ENCODE peak calls at places on chromosomes 13 and 19, in four cellular contexts. One of them, this sample, is unnamed.
A peak's percentile ranks its signal among the peaks of the same experiment; 100 is the strongest.

GRCh38 chr13:25111557-25111956 is 15.6 kb downstream of the PABPC3 start:
- DNase-seq in lower lobe of right lung: no peak
- DNase-seq in mesenchymal stem cell: no peak
- DNase-seq in heart right ventricle: no peak
- DNase-seq in this sample: no peak

GRCh38 chr19:16141043-16141442 is 2.4 kb upstream of the HSH2D start:
- DNase-seq in lower lobe of right lung: no peak
- DNase-seq in mesenchymal stem cell: no peak
- DNase-seq in heart right ventricle: no peak
- DNase-seq in this sample: no peak

GRCh38 chr19:45103200-45103624 is 10.2 kb downstream of the PPP1R37 start:
- DNase-seq in lower lobe of right lung: peak; percentile 65
- DNase-seq in mesenchymal stem cell: no peak
- DNase-seq in heart right ventricle: no peak
- DNase-seq in this sample: peak; percentile 74

GRCh38 chr19:33819875-33820781 is 23.5 kb downstream of the KCTD15 start:
- DNase-seq in lower lobe of right lung: peak; percentile 93
- DNase-seq in mesenchymal stem cell: peak; percentile 61
- DNase-seq in heart right ventricle: peak; percentile 84
- DNase-seq in this sample: peak; percentile 69

GRCh38 chr13:65999441-65999840 is 1230.7 kb downstream of the PCDH9 start:
- DNase-seq in lower lobe of right lung: no peak
- DNase-seq in mesenchymal stem cell: no peak
- DNase-seq in heart right ventricle: no peak
- DNase-seq in this sample: no peak

GRCh38 chr19:6018786-6019185 is 40.8 kb upstream of the RANBP3 start:
- DNase-seq in lower lobe of right lung: peak; percentile 37
- DNase-seq in mesenchymal stem cell: no peak
- DNase-seq in heart right ventricle: no peak
- DNase-seq in this sample: peak; percentile 37

GRCh38 chr19:28397311-28397710 is 815.6 kb downstream of the UQCRFS1 start:
- DNase-seq in lower lobe of right lung: no peak
- DNase-seq in mesenchymal stem cell: no peak
- DNase-seq in heart right ventricle: no peak
- DNase-seq in this sample: no peak

GRCh38 chr13:51733656-51734334 is 70.2 kb downstream of the DHRS12 start:
- DNase-seq in lower lobe of right lung: no peak
- DNase-seq in mesenchymal stem cell: peak; percentile 41
- DNase-seq in heart right ventricle: no peak
- DNase-seq in this sample: no peak

GRCh38 chr13:32889986-32890565 is 126.1 kb upstream of the KL start:
- DNase-seq in lower lobe of right lung: no peak
- DNase-seq in mesenchymal stem cell: peak; percentile 28
- DNase-seq in heart right ventricle: no peak
- DNase-seq in this sample: no peak

GRCh38 chr19:44745386-44745831 is 3.1 kb upstream of the BCL3 start:
- DNase-seq in lower lobe of right lung: no peak
- DNase-seq in mesenchymal stem cell: peak; percentile 90
- DNase-seq in heart right ventricle: peak; percentile 79
- DNase-seq in this sample: no peak

GRCh38 chr19:3375221-3376088 is 9.1 kb downstream of the NFIC start:
- DNase-seq in lower lobe of right lung: peak; percentile 72
- DNase-seq in mesenchymal stem cell: peak; percentile 45
- DNase-seq in heart right ventricle: peak; percentile 84
- DNase-seq in this sample: peak; percentile 26

GRCh38 chr19:45890877-45891276 is 4.9 kb upstream of the IRF2BP1 start:
- DNase-seq in lower lobe of right lung: no peak
- DNase-seq in mesenchymal stem cell: no peak
- DNase-seq in heart right ventricle: no peak
- DNase-seq in this sample: no peak

GRCh38 chr19:50633973-50634372 is 5.7 kb downstream of the SYT3 start:
- DNase-seq in lower lobe of right lung: no peak
- DNase-seq in mesenchymal stem cell: no peak
- DNase-seq in heart right ventricle: no peak
- DNase-seq in this sample: no peak

GRCh38 chr13:30924321-30924720 is 8.1 kb upstream of the TEX26 start:
- DNase-seq in lower lobe of right lung: no peak
- DNase-seq in mesenchymal stem cell: no peak
- DNase-seq in heart right ventricle: no peak
- DNase-seq in this sample: no peak

GRCh38 chr19:16111160-16111908 is at the start of gene RAB8A:
- DNase-seq in lower lobe of right lung: peak; percentile 99
- DNase-seq in mesenchymal stem cell: peak; percentile 99
- DNase-seq in heart right ventricle: peak; percentile 99
- DNase-seq in this sample: peak; percentile 100

GRCh38 chr13:107675847-107676550 is 539.3 kb downstream of the LIG4 start:
- DNase-seq in lower lobe of right lung: no peak
- DNase-seq in mesenchymal stem cell: no peak
- DNase-seq in heart right ventricle: no peak
- DNase-seq in this sample: no peak

GRCh38 chr13:30156826-30157615 is 150.3 kb downstream of the KATNAL1 start:
- DNase-seq in lower lobe of right lung: no peak
- DNase-seq in mesenchymal stem cell: no peak
- DNase-seq in heart right ventricle: no peak
- DNase-seq in this sample: no peak

GRCh38 chr19:39765091-39766076 is 13.3 kb upstream of the LEUTX start:
- DNase-seq in lower lobe of right lung: peak; percentile 43
- DNase-seq in mesenchymal stem cell: peak; percentile 60
- DNase-seq in heart right ventricle: no peak
- DNase-seq in this sample: peak; percentile 25

GRCh38 chr13:32390484-32390883 is 37.4 kb downstream of the N4BP2L1 start:
- DNase-seq in lower lobe of right lung: no peak
- DNase-seq in mesenchymal stem cell: no peak
- DNase-seq in heart right ventricle: no peak
- DNase-seq in this sample: no peak

GRCh38 chr13:41428155-41428554 is 29.2 kb upstream of the RGCC start:
- DNase-seq in lower lobe of right lung: peak; percentile 46
- DNase-seq in mesenchymal stem cell: no peak
- DNase-seq in heart right ventricle: peak; percentile 28
- DNase-seq in this sample: no peak

GRCh38 chr13:40370662-40371061 is 295.8 kb downstream of the FOXO1 start:
- DNase-seq in lower lobe of right lung: no peak
- DNase-seq in mesenchymal stem cell: no peak
- DNase-seq in heart right ventricle: no peak
- DNase-seq in this sample: no peak

GRCh38 chr13:85772379-85772778 is 26.8 kb downstream of the SLITRK6 start:
- DNase-seq in lower lobe of right lung: no peak
- DNase-seq in mesenchymal stem cell: peak; percentile 28
- DNase-seq in heart right ventricle: no peak
- DNase-seq in this sample: no peak

GRCh38 chr13:111661776-111662175 is 341.3 kb downstream of the TEX29 start:
- DNase-seq in lower lobe of right lung: no peak
- DNase-seq in mesenchymal stem cell: no peak
- DNase-seq in heart right ventricle: no peak
- DNase-seq in this sample: no peak

GRCh38 chr13:94535775-94536174 is 56.3 kb upstream of the DCT start:
- DNase-seq in lower lobe of right lung: no peak
- DNase-seq in mesenchymal stem cell: no peak
- DNase-seq in heart right ventricle: no peak
- DNase-seq in this sample: no peak

GRCh38 chr19:11012507-11012906 is 51.7 kb downstream of the SMARCA4 start:
- DNase-seq in lower lobe of right lung: no peak
- DNase-seq in mesenchymal stem cell: no peak
- DNase-seq in heart right ventricle: no peak
- DNase-seq in this sample: no peak

GRCh38 chr19:11008111-11008510 is 47.3 kb downstream of the SMARCA4 start:
- DNase-seq in lower lobe of right lung: no peak
- DNase-seq in mesenchymal stem cell: no peak
- DNase-seq in heart right ventricle: no peak
- DNase-seq in this sample: no peak

GRCh38 chr19:11005521-11005920 is 44.7 kb downstream of the SMARCA4 start:
- DNase-seq in lower lobe of right lung: no peak
- DNase-seq in mesenchymal stem cell: no peak
- DNase-seq in heart right ventricle: no peak
- DNase-seq in this sample: no peak

GRCh38 chr19:11010041-11010440 is 49.2 kb downstream of the SMARCA4 start:
- DNase-seq in lower lobe of right lung: no peak
- DNase-seq in mesenchymal stem cell: no peak
- DNase-seq in heart right ventricle: no peak
- DNase-seq in this sample: no peak

GRCh38 chr19:11007376-11007775 is 46.5 kb downstream of the SMARCA4 start:
- DNase-seq in lower lobe of right lung: no peak
- DNase-seq in mesenchymal stem cell: no peak
- DNase-seq in heart right ventricle: no peak
- DNase-seq in this sample: no peak
- H3K27ac ChIP-seq in lower lobe of right lung: no peak overlapping the region
- H3K27ac ChIP-seq in mesenchymal stem cell: no peak overlapping the region
- H3K27ac ChIP-seq in heart right ventricle: no peak overlapping the region
- H3K27ac ChIP-seq in this sample: no peak overlapping the region

DNA sequence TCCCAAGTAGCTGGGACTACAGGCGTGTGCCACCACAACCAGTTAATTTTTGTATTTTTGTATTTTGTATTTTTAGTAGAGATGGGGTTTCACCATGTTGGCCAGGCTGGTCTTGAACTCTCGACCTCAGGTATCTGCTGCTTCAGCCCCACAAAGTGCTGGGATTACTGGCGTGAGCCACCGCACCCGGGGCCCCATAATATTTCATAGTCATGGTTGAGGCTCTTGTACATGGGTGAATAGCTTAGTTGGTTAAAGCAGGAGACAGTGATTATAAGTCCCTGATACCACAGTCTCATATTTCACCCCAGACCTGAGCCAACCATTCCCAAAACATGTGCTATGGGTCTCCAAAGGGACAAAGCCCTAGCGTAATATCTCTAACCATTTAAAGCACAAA is 26.1 kb downstream of the MBNL2 start:
- DNase-seq in lower lobe of right lung: no peak
- DNase-seq in mesenchymal stem cell: no peak
- DNase-seq in heart right ventricle: no peak
- DNase-seq in this sample: no peak
- H3K4me1 ChIP-seq in lower lobe of right lung: peaks cover 63% of the 10 kb centered on the region
- H3K4me1 ChIP-seq in mesenchymal stem cell: peaks cover 3% of the 10 kb centered on the region
- H3K4me1 ChIP-seq in heart right ventricle: peaks cover 7% of the 10 kb centered on the region
- H3K4me1 ChIP-seq in this sample: peaks cover 14% of the 10 kb centered on the region

GRCh38 chr19:10820173-10820572 is 15.8 kb downstream of the TMED1 start:
- DNase-seq in lower lobe of right lung: no peak
- DNase-seq in mesenchymal stem cell: no peak
- DNase-seq in heart right ventricle: no peak
- DNase-seq in this sample: no peak

GRCh38 chr19:10819124-10820060 is 16.6 kb downstream of the TMED1 start:
- DNase-seq in lower lobe of right lung: no peak
- DNase-seq in mesenchymal stem cell: no peak
- DNase-seq in heart right ventricle: no peak
- DNase-seq in this sample: no peak

GRCh38 chr19:10817291-10818038 is 18.5 kb downstream of the TMED1 start:
- DNase-seq in lower lobe of right lung: no peak
- DNase-seq in mesenchymal stem cell: peak; percentile 67
- DNase-seq in heart right ventricle: peak; percentile 49
- DNase-seq in this sample: no peak

GRCh38 chr19:10816691-10817090 is 19.3 kb downstream of the TMED1 start:
- DNase-seq in lower lobe of right lung: no peak
- DNase-seq in mesenchymal stem cell: no peak
- DNase-seq in heart right ventricle: no peak
- DNase-seq in this sample: no peak

DNA sequence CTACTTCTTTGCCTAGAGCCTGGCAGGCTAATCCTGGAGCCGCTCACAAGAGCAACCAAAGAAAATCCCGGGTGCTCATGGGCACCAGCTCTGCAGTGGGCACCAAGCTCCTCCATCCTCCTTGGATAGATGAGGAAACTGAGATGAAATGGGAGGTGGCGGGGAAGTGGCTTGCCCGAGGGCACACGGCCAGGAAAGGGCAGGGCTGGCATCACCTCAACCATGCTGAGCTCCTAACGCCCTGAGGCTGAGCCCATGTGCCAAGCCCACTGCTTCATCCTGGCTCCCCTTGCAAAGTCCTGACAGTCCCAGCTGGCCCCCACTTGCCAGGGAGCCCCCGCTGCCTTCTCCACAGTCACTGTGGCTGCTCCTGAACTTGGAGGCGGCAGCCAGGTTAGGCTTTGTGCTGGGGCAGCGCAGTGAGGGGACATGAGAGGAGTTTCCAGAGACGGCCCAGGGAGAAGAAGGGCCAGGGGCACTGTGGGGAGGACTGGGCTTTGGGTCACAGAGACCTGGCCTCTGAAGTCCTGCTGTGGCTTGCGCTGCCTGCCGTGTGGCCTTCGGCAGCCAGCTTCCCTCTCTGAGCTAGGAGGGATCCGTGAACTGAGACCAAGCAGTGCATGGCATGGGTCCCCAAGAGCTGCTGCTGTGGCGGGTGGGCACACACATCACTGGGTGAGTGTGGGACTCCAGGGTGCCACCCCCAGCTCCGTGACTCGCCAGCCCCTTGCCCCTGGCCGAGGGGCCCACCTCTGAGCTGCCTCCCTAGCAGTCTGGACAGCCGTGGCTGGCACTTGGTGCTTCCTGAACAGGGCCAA is 17.5 kb downstream of the TMED1 start:
- DNase-seq in lower lobe of right lung: no peak
- DNase-seq in mesenchymal stem cell: no peak
- DNase-seq in heart right ventricle: no peak
- DNase-seq in this sample: no peak
- H3K27ac ChIP-seq in lower lobe of right lung: peak overlapping the region; percentile 58
- H3K27ac ChIP-seq in mesenchymal stem cell: no peak overlapping the region
- H3K27ac ChIP-seq in heart right ventricle: peak overlapping the region; percentile 61
- H3K27ac ChIP-seq in this sample: peak overlapping the region; percentile 43

DNA sequence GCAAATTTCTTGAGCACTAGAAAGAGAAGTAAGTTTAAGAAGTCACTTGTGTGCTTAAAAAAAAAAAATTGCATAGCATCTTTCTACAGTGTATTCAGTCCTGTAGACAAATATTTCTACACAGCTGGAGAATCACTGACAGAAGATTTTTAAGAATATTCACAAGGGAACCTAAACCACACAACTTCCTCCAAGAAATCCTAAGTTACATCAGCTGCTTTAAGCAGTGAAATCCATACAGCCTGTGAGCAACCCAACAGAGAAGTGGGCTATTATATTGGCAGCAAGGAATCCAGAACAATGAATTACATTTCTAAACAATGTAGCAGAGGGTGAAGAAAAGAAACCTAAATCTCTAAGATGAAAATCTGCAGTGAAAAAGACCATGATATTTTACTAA is 1.5 kb downstream of the DOCK9 start:
- DNase-seq in lower lobe of right lung: no peak
- DNase-seq in mesenchymal stem cell: peak; percentile 66
- DNase-seq in heart right ventricle: no peak
- DNase-seq in this sample: no peak
- H3K4me1 ChIP-seq in lower lobe of right lung: peaks cover 49% of the 10 kb centered on the region
- H3K4me1 ChIP-seq in mesenchymal stem cell: peaks cover 18% of the 10 kb centered on the region
- H3K4me1 ChIP-seq in heart right ventricle: peaks cover 11% of the 10 kb centered on the region
- H3K4me1 ChIP-seq in this sample: no peaks in the 10 kb centered on the region

This sample was measured in Peyer's patch.